ENCODE peak calls at places on chromosomes 11 and 22, in eight cellular contexts. H is GM06990; I is aorta; O is lower lobe of right lung; Q is BJ; T is CD4-positive, CD25-positive, alpha-beta regulatory T cell; F is mesendoderm; M is H1. V is an unnamed sample.

GRCh38 chr22:24751518-24751917 is 23.0 kb downstream of the PIWIL3 start:
- DNase-seq in T (no peak), I (no peak), H (no peak), O (no peak), Q (no peak), F (no peak), M (no peak), V (no peak)

GRCh38 chr11:133656100-133656635 is 123.9 kb upstream of the OPCML start:
- DNase-seq in H (no peak), I (no peak), M (peak), T (no peak), O (no peak), Q (no peak), F (no peak), V (no peak)

GRCh38 chr11:95508219-95508880 is 277.3 kb upstream of the SESN3 start:
- DNase-seq in M (no peak), T (no peak), H (no peak), O (no peak), F (no peak), I (no peak), Q (no peak), V (no peak)

GRCh38 chr11:70313945-70314344 is 43.5 kb downstream of the PPFIA1 start:
- DNase-seq in T (no peak), F (peak), I (no peak), M (no peak), O (no peak), H (no peak), Q (no peak), V (peak)

GRCh38 chr11:116580828-116581227 is 192.0 kb downstream of the BUD13 start:
- DNase-seq in M (peak), T (no peak), Q (no peak), F (peak), I (no peak), O (no peak), H (no peak), V (no peak)

GRCh38 chr11:79335681-79336080 is 105.1 kb downstream of the TENM4 start:
- DNase-seq in M (no peak), F (peak), Q (no peak), T (no peak), O (no peak), H (no peak), I (no peak), V (no peak)

GRCh38 chr11:128400382-128401203 is 186.8 kb downstream of the ETS1 start:
- DNase-seq in M (no peak), I (no peak), Q (peak), O (no peak), F (no peak), H (no peak), T (no peak), V (no peak)

GRCh38 chr11:45517171-45517770 is 148.2 kb downstream of the CHST1 start:
- DNase-seq in T (no peak), F (peak), Q (no peak), H (no peak), O (no peak), M (no peak), I (no peak), V (no peak)

GRCh38 chr11:36057372-36058045 is 113.6 kb downstream of the LDLRAD3 start:
- DNase-seq in O (no peak), Q (no peak), I (peak), H (no peak), T (no peak), F (no peak), M (no peak), V (no peak)

GRCh38 chr22:25745341-25746011 is 3.5 kb downstream of the MYO18B start:
- DNase-seq in Q (peak), T (no peak), O (no peak), H (no peak), F (no peak), I (no peak), M (no peak), V (no peak)

GRCh38 chr22:29454186-29454745 is 15.9 kb downstream of the RFPL1 start:
- DNase-seq in Q (no peak), F (no peak), T (no peak), I (no peak), O (no peak), M (no peak), H (no peak), V (no peak)

GRCh38 chr11:58628446-58628845 is 6.0 kb downstream of the CNTF start:
- DNase-seq in H (no peak), I (no peak), T (no peak), O (no peak), M (no peak), Q (no peak), F (no peak), V (no peak)

GRCh38 chr11:76658651-76659650 is 11.6 kb downstream of the LRRC32 start:
- DNase-seq in F (no peak), O (peak), H (no peak), Q (no peak), M (no peak), I (no peak), T (no peak), V (no peak)

GRCh38 chr11:45102810-45103621 is 43.4 kb upstream of the PRDM11 start:
- DNase-seq in O (no peak), F (peak), T (peak), M (peak), Q (peak), I (peak), H (peak), V (peak)

GRCh38 chr22:46537221-46537945 is at the start of gene CELSR1:
- DNase-seq in M (peak), O (peak), T (no peak), F (peak), H (no peak), I (no peak), Q (no peak), V (no peak)

DNA sequence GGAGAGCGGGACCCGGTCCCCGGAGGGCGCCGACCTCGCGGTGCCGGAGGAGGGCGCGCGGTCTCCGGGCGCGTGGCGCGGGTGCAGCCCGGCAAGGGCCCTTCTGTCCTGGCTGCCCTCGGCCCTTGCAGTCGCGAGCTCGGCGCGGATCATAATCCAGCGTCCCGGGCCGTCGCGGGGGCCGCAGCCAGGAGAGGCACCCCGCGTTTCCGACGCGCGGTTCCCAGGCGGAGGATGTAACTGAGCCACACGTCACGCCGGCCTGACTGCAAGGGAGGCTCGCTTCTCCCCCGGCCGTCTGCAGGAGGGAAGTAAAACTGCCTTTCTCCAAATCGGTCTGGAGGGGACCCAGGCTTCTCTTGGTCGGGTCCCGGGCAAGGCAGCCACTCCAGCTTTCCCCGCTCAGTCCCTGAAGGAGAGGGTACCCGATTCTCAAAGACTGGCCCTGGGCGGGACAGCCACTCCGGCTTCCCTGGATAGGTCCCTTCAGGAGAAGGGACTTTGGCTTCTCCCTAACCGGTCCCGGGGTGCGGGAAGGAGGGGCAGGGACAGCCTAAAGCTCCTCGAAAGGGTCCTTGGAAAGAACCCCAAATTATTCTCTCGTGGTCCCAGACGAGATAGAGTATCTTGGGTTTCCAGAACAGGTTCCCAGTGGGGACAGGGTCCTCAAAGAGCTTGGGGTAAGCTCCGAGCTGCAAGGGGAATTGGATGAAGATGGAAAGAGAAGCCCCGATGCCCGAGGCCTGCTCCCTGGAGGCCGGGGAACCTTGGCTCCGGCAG is 836 bp downstream of the SPON1 start:
- DNase-seq in H (peak), T (peak), M (no peak), I (peak), F (peak), Q (no peak), O (peak), V (no peak)
- H3K4me3 ChIP-seq in H (no peak), T (no peak), M (peak), I (peak), F (peak), Q (no peak), O (peak), V (no peak)

GRCh38 chr22:41516462-41516861 is 27.8 kb downstream of the POLR3H start:
- DNase-seq in F (no peak), I (no peak), M (no peak), T (no peak), H (no peak), Q (no peak), O (no peak), V (no peak)
- H3K4me3 ChIP-seq in F (no peak), I (no peak), M (no peak), T (no peak), H (no peak), Q (no peak), O (no peak), V (no peak)

DNA sequence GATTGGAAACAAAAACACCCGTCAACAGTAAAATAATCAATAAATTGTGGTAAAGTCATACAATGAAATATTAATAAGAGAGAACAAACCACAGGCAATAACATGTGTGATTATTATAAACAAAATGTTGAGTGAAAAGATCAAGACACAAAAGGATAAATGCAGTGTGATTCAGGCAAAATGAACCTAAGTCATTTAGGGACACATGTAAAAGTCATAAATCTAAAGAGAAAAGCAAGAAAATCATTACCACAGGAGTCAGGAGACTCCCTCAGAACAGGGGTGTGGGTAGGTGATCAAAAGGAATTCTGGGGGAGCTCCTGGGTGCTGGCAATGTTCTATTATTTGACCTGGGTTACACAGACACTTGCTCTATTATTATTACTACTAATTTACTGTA is 47.9 kb upstream of the PPP2R1B start:
- DNase-seq in I (no peak), O (no peak), Q (no peak), F (no peak), M (no peak), T (no peak), H (no peak), V (no peak)
- H3K4me3 ChIP-seq in I (no peak), O (no peak), Q (no peak), F (no peak), M (no peak), T (no peak), H (no peak), V (no peak)

DNA sequence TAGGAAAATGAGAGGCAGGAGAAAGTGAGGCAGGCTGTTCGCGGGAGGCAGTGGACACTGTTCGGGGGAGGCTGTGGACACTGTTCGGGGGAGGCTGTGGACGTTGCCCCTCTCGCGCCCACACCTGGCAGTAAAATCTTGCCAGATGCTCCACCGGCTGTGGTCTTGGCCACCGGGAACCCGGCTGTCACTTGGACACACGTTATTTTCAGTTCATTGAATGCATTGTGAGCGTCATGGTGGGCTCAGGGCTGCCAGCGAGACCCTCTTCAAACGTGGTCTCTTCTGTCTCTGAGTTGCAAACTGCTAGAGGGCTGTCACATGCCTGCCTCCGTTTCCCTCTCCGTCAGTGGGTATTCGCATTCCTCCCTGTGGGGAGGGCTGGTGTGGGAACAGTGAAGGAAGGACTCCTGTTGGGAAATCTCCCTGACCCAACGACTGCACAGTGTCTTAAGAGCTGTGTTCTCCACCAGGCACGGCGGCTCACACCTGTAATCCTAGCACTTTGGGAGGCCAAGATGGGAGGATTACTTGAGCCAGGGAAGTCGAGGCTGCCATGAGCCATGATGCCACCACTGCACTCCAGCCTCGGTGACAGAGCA is 1.4 kb downstream of the PRR5 start:
- DNase-seq in I (no peak), O (no peak), M (no peak), T (no peak), F (no peak), Q (no peak), H (no peak), V (no peak)
- H3K4me3 ChIP-seq in I (no peak), O (peak), M (peak), T (peak), F (no peak), Q (peak), H (no peak), V (no peak)

GRCh38 chr11:124796312-124796711 is 3.9 kb downstream of the MSANTD2 start:
- DNase-seq in Q (no peak), H (no peak), O (no peak), I (no peak), T (no peak), M (no peak), F (no peak), V (no peak)

GRCh38 chr11:124788521-124788920 is 11.7 kb downstream of the MSANTD2 start:
- DNase-seq in O (no peak), Q (no peak), H (no peak), F (no peak), T (no peak), I (no peak), M (no peak), V (no peak)

GRCh38 chr11:124793466-124794278 is 6.5 kb downstream of the MSANTD2 start:
- DNase-seq in O (no peak), I (no peak), F (peak), Q (no peak), H (peak), M (no peak), T (peak), V (peak)

DNA sequence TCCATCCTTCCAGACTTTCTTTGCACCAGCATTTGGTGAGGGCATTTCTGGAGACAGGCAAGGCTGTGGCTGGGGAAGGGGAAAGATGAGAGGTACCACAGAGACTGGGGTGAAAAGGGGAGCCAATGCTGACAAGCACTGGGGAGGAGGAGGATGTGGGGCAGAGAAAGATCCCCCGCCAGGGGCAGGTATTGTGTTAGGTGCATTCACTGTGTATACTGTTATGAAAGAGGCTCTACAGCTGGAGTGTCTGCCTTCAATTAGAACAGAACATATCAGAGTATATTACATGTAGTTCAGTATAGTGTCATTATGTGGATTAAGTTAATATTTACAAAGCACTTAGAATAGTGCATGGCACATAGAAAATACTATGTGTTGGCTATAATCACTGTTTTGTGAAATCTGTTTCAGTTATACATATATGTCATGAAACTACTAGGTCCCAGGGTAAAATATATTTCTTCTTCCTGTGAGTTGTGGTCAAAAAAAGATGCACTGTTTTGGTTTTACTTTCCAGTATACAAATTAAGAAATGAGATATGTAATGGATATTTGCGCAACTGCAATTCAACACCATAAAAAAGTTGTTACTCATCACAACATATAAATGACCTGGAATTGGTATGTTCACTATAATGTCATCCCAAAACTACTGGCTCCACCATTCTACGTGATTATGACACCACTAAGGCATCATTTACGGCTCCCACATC is 8.4 kb downstream of the MSANTD2 start:
- DNase-seq in O (no peak), H (no peak), Q (no peak), F (no peak), T (peak), I (no peak), M (no peak), V (peak)
- H3K4me3 ChIP-seq in O (no peak), H (no peak), Q (no peak), F (no peak), T (no peak), I (no peak), M (no peak), V (no peak)

GRCh38 chr11:78023426-78023825 is 350 bp upstream of the KCTD14 start:
- DNase-seq in Q (no peak), I (no peak), M (no peak), T (no peak), F (no peak), O (no peak), H (no peak), V (no peak)
- H3K4me3 ChIP-seq in Q (peak), I (no peak), M (peak), T (no peak), F (peak), O (peak), H (no peak), V (no peak)

GRCh38 chr11:114058026-114058706 is 1.3 kb upstream of the ZBTB16 start:
- DNase-seq in Q (no peak), H (no peak), M (peak), O (peak), T (no peak), I (peak), F (peak), V (no peak)

GRCh38 chr11:114057147-114057546 is 2.4 kb upstream of the ZBTB16 start:
- DNase-seq in T (no peak), H (no peak), I (no peak), Q (no peak), M (no peak), F (no peak), O (peak), V (no peak)

GRCh38 chr11:114056409-114056808 is 3.1 kb upstream of the ZBTB16 start:
- DNase-seq in Q (no peak), O (no peak), I (no peak), T (no peak), F (no peak), M (no peak), H (no peak), V (no peak)

GRCh38 chr11:114058871-114059277 is 637 bp upstream of the ZBTB16 start:
- DNase-seq in H (no peak), F (no peak), I (peak), O (peak), M (peak), Q (no peak), T (no peak), V (no peak)

GRCh38 chr11:114057605-114058004 is 1.9 kb upstream of the ZBTB16 start:
- DNase-seq in Q (no peak), M (no peak), I (no peak), T (no peak), O (no peak), H (no peak), F (no peak), V (no peak)
- H3K4me3 ChIP-seq in Q (no peak), M (no peak), I (no peak), T (no peak), O (peak), H (no peak), F (no peak), V (no peak)

DNA sequence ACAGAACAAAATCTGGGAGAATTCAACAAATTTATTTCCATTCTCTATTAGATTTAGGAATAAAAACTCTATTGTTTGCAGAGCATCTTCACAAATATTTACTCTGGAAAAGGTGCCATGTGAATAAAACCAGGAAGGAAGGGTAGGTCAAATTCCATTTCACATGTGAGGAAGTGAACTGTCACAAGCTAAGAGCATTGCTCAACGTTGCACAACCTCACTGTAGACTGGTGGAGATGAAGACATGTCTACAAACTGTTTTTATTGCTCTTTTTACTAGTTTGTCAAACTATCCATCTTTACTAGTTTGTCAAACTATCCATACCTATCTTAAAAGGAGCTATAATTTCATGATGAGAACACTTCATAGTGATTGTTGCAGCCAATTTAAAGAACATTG is 236.4 kb downstream of the CNTN5 start:
- DNase-seq in Q (no peak), O (no peak), M (no peak), I (no peak), T (no peak), H (no peak), F (peak), V (no peak)
- H3K4me3 ChIP-seq in Q (no peak), O (no peak), M (no peak), I (no peak), T (no peak), H (no peak), F (no peak), V (no peak)

GRCh38 chr22:31091106-31091975 is 10.2 kb downstream of the SMTN start:
- DNase-seq in F (no peak), O (no peak), T (no peak), Q (no peak), I (peak), H (no peak), M (peak), V (no peak)

GRCh38 chr22:31094741-31095140 is 12.6 kb downstream of the SELENOM start:
- DNase-seq in I (no peak), Q (no peak), F (no peak), T (no peak), O (no peak), M (no peak), H (no peak), V (no peak)

GRCh38 chr22:31092161-31092560 is 11.0 kb downstream of the SMTN start:
- DNase-seq in Q (no peak), F (no peak), T (no peak), M (no peak), O (no peak), I (no peak), H (no peak), V (no peak)

GRCh38 chr22:31093956-31094622 is 13.0 kb downstream of the SMTN start:
- DNase-seq in I (peak), O (no peak), F (no peak), Q (no peak), M (no peak), T (no peak), H (no peak), V (no peak)

GRCh38 chr22:31093090-31093850 is 12.2 kb downstream of the SMTN start:
- DNase-seq in I (peak), Q (no peak), T (no peak), H (no peak), M (peak), F (no peak), O (no peak), V (no peak)
- H3K4me3 ChIP-seq in I (no peak), Q (no peak), T (no peak), H (no peak), M (no peak), F (no peak), O (no peak), V (no peak)